ENCODE peak calls at places on chromosomes 2 and 18, in six cellular contexts. Q is heart left ventricle, L is foreskin fibroblast, I is mucosa of descending colon, N is AG10803, R is OCI-LY7. T is an unnamed sample.
A peak's percentile ranks its signal among the peaks of the same experiment; 100 is the strongest.

GRCh38 chr2:231530099-231531085 is at the start of gene NMUR1:
- DNase-seq in L (no peak), Q (peak; percentile 64), R (peak; percentile 45), I (peak; percentile 80), N (no peak), T (no peak)

GRCh38 chr2:241676665-241677064 is 9.9 kb downstream of the DTYMK start:
- DNase-seq in L (no peak), I (no peak), Q (no peak), R (no peak), N (no peak), T (no peak)

GRCh38 chr2:110872521-110872920 is 140.1 kb downstream of the ACOXL start:
- DNase-seq in I (no peak), Q (no peak), R (peak; percentile 30), L (no peak), N (no peak), T (no peak)

GRCh38 chr2:62415019-62415431 is 91.0 kb downstream of the TMEM17 start:
- DNase-seq in Q (no peak), N (no peak), I (no peak), R (peak; percentile 21), L (no peak), T (no peak)

GRCh38 chr2:241777686-241778627 is 1.3 kb downstream of the GAL3ST2 start:
- DNase-seq in I (peak; percentile 55), N (no peak), R (no peak), Q (no peak), L (no peak), T (no peak)

GRCh38 chr18:2223859-2224258 is 347.4 kb downstream of the METTL4 start:
- DNase-seq in L (no peak), I (no peak), Q (no peak), N (peak; percentile 11), R (peak; percentile 24), T (peak; percentile 38)

GRCh38 chr2:204453730-204454167 is 91.5 kb upstream of the PARD3B start:
- DNase-seq in I (peak; percentile 57), N (peak; percentile 30), R (no peak), Q (peak; percentile 42), L (no peak), T (no peak)

GRCh38 chr2:234751275-234751938 is 200.4 kb upstream of the SH3BP4 start:
- DNase-seq in R (no peak), N (peak; percentile 29), Q (no peak), L (no peak), I (no peak), T (no peak)

GRCh38 chr18:52747869-52748268 is 407.9 kb downstream of the DCC start:
- DNase-seq in N (no peak), Q (no peak), L (no peak), R (no peak), I (no peak), T (no peak)

GRCh38 chr2:181234429-181235410 is 222.5 kb upstream of the ITGA4 start:
- DNase-seq in I (no peak), N (peak; percentile 25), Q (no peak), R (no peak), L (no peak), T (no peak)

GRCh38 chr2:238761802-238762373 is 86.0 kb upstream of the TWIST2 start:
- DNase-seq in I (no peak), Q (no peak), R (no peak), N (peak; percentile 34), L (peak; percentile 26), T (no peak)

GRCh38 chr2:234716271-234716670 is 219.4 kb upstream of the ARL4C start:
- DNase-seq in I (no peak), R (no peak), Q (no peak), N (no peak), L (no peak), T (no peak)

GRCh38 chr2:28429636-28430376 is 37.1 kb downstream of the FOSL2 start:
- DNase-seq in N (no peak), L (no peak), R (no peak), I (no peak), Q (no peak), T (no peak)

GRCh38 chr2:70526126-70526525 is 27.5 kb downstream of the TGFA start:
- DNase-seq in L (no peak), Q (no peak), N (no peak), R (no peak), I (no peak), T (no peak)

GRCh38 chr18:2971741-2972552 is 41.0 kb downstream of the LPIN2 start:
- DNase-seq in R (peak; percentile 45), I (no peak), Q (no peak), L (no peak), N (peak; percentile 34), T (no peak)

GRCh38 chr2:113124181-113124961 is 3.0 kb upstream of the IL1RN start:
- DNase-seq in N (peak; percentile 33), R (no peak), I (no peak), Q (no peak), L (peak; percentile 10), T (peak; percentile 23)

GRCh38 chr18:11995445-11996189 is 14.3 kb downstream of the IMPA2 start:
- DNase-seq in R (peak; percentile 76), I (peak; percentile 83), L (peak; percentile 74), Q (peak; percentile 79), N (peak; percentile 73), T (peak; percentile 48)

GRCh38 chr2:99910903-99911302 is 231.5 kb downstream of the AFF3 start:
- DNase-seq in N (no peak), I (no peak), L (no peak), Q (no peak), R (no peak), T (no peak)

GRCh38 chr2:31765078-31765835 is 184.5 kb upstream of the SRD5A2 start:
- DNase-seq in R (no peak), I (no peak), N (no peak), L (no peak), Q (no peak), T (no peak)

GRCh38 chr2:160406591-160407392 is 86.8 kb downstream of the RBMS1 start:
- DNase-seq in R (peak; percentile 88), L (peak; percentile 42), N (peak; percentile 81), I (peak; percentile 57), Q (peak; percentile 61), T (no peak)

GRCh38 chr2:27461118-27461517 is 18.9 kb downstream of the KRTCAP3 start:
- DNase-seq in Q (no peak), R (no peak), I (no peak), L (no peak), N (no peak), T (no peak)

GRCh38 chr18:70454705-70455322 is 166.0 kb downstream of the SOCS6 start:
- DNase-seq in L (peak; percentile 52), N (peak; percentile 68), I (no peak), R (peak; percentile 35), Q (peak; percentile 16), T (peak; percentile 68)

DNA sequence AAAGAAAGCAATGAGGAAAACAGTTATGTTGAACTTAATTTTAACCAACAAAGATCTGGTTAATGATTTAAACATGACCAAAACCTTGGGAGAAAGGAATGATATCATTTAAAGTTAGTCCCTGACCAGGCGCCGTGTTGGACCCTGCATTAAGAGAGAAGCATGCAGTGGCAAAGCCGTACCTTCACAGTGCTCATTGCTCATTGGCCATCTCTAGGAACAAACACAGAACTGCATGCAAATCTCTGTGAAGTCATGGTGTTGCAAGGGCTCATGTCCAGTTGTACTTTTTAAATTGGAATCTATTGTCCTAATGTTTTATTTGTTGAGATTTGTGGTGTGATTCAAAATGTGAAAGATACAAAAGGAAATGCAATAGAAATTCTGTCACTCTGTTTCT is 12.1 kb upstream of the SRBD1 start:
- DNase-seq in L (no peak), R (no peak), I (no peak), N (no peak), Q (no peak), T (no peak)
- TF ChIP-seq CTCF in L (no peak), R (no peak), I (no peak), N (no peak), Q (no peak), T (no peak)

DNA sequence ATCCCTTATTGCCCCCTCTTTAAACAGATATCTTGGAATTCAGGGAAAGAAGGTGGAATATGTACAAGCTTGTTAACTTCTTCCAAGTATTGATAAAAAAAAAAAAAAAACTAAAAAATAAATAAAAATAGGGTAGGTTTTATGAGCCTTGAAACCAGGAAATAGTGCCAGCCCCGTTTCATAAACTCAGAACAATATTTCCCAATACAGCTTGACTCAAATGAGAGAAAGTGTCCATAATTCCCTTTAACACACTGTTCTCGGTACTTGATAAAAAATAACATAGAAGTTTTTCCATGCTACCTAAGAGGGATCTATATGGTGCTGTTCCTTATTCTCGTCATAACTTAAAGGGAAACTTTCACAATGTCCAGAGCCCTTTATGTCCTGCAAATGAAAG is 17.9 kb upstream of the C2orf80 start:
- DNase-seq in Q (no peak), I (no peak), L (peak; percentile 9), R (no peak), N (no peak), T (no peak)
- H3K4me3 ChIP-seq in Q (no peak overlapping the region), I (no peak overlapping the region), L (no peak overlapping the region), R (no peak overlapping the region), N (no peak overlapping the region), T (no peak overlapping the region)

DNA sequence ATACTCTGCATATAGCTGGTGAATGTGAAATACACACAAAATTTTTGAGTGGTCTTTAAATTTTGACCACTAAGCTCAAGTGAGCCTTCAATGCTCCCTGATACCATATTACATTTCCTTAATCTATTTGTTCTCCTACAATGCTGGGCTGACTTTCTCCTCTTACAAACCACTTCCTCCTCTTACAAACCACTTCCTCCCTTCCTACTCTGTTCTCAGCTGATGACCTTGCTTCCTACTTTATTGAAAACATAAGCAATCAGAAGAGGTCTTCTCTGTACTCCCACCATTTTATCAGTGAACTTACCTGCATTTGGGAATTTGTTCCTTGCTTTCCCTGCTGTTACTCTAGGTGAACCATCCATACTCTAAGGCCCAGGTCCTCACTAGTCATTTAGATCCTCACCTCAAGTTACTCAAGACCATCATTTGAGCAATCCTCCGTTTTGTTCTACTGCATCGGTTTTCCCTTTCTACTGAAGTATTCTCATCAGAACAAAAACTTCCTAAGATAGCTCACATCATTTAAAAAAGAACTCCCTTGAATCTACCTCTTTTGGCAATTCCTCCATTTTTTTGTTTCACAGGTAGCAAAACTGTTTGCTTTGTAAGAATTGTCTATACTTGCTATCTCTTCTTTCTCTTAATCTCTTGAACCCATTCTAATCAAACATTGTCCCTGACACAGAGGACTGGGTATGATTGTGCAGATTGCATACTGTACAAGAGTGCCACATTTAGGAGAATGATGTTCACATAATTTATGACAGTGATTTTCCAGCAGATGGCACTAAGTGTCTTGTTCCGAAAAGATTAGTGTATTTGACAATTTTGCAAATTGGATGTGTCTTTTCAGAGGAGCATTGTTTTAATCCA is 96.5 kb downstream of the EPB41L5 start:
- DNase-seq in N (peak; percentile 29), R (peak; percentile 68), I (no peak), L (peak; percentile 34), Q (no peak), T (peak; percentile 31)
- TF ChIP-seq CTCF in N (peak; percentile 47), R (peak; percentile 86), I (no peak), L (no peak), Q (peak; percentile 55), T (peak; percentile 25)

GRCh38 chr2:44789971-44790721 is 151.4 kb upstream of the SIX3 start:
- DNase-seq in I (no peak), N (no peak), Q (no peak), L (no peak), R (no peak), T (no peak)
- H3K4me3 ChIP-seq in I (no peak overlapping the region), N (no peak overlapping the region), Q (no peak overlapping the region), L (no peak overlapping the region), R (no peak overlapping the region), T (no peak overlapping the region)

GRCh38 chr18:21509062-21509461 is 91.4 kb downstream of the ESCO1 start:
- DNase-seq in N (no peak), Q (no peak), R (no peak), L (no peak), I (no peak), T (no peak)
- TF ChIP-seq CTCF in N (no peak), Q (no peak), R (peak; percentile 8), L (no peak), I (no peak), T (no peak)